ENCODE peak calls at places on chromosome 13, in nine cellular contexts. P, D, H, V, T, R, J, L and G are unnamed samples.

GRCh38 chr13:52950436-52950960 is 78.1 kb upstream of the OLFM4 start:
- DNase-seq in P (no peak), R (no peak), V (no peak), D (no peak), H (no peak), J (no peak), L (no peak), T (no peak), G (no peak)

GRCh38 chr13:33682020-33682564 is 135.9 kb upstream of the RFC3 start:
- DNase-seq in D (no peak), H (no peak), V (no peak), J (no peak), R (no peak), L (no peak), T (no peak), P (no peak), G (no peak)

GRCh38 chr13:83816081-83816480 is 66.2 kb downstream of the SLITRK1 start:
- DNase-seq in R (no peak), D (no peak), V (no peak), J (no peak), P (no peak), T (no peak), L (no peak), H (no peak), G (no peak)

GRCh38 chr13:106567421-106568224 is at the start of gene ARGLU1:
- DNase-seq in H (peak), R (peak), P (peak), L (peak), T (peak), D (peak), J (peak), V (peak), G (peak)

GRCh38 chr13:64505511-64505910 is 2724.6 kb downstream of the PCDH9 start:
- DNase-seq in D (no peak), P (peak), H (no peak), L (peak), V (no peak), T (no peak), R (no peak), J (peak), G (no peak)

GRCh38 chr13:24053505-24054251 is 106.8 kb upstream of the SPATA13 start:
- DNase-seq in R (peak), D (peak), P (peak), L (peak), J (peak), H (peak), T (peak), V (peak), G (no peak)

GRCh38 chr13:42113478-42113877 is 65.0 kb downstream of the DGKH start:
- DNase-seq in T (no peak), J (peak), H (no peak), P (no peak), D (no peak), V (no peak), L (no peak), R (no peak), G (no peak)

GRCh38 chr13:113801289-113801961 is 42.4 kb downstream of the TMEM255B start:
- DNase-seq in R (no peak), L (no peak), T (no peak), D (no peak), H (no peak), P (no peak), V (no peak), J (no peak), G (no peak)

GRCh38 chr13:93758575-93758974 is 532.0 kb downstream of the GPC6 start:
- DNase-seq in R (no peak), L (peak), H (no peak), J (peak), D (no peak), V (no peak), T (no peak), P (no peak), G (no peak)

GRCh38 chr13:99926014-99926731 is 45.4 kb downstream of the ZIC5 start:
- DNase-seq in H (no peak), R (no peak), T (no peak), J (no peak), L (peak), D (no peak), P (peak), V (no peak), G (no peak)

GRCh38 chr13:50829896-50830295 is 13.6 kb downstream of the DLEU7 start:
- DNase-seq in V (no peak), J (peak), L (peak), P (no peak), R (no peak), H (no peak), D (no peak), T (no peak), G (no peak)

GRCh38 chr13:36382030-36382429 is 35.8 kb upstream of the SPART start:
- DNase-seq in D (no peak), T (no peak), R (no peak), J (peak), P (no peak), L (no peak), H (no peak), V (no peak), G (no peak)

GRCh38 chr13:37646531-37646930 is 48.0 kb upstream of the POSTN start:
- DNase-seq in H (no peak), D (no peak), L (no peak), V (no peak), T (no peak), P (no peak), J (no peak), R (no peak), G (no peak)

GRCh38 chr13:42174344-42175162 is 97.4 kb upstream of the AKAP11 start:
- DNase-seq in V (peak), R (no peak), P (peak), J (peak), D (no peak), H (no peak), L (no peak), T (no peak), G (no peak)

GRCh38 chr13:93715866-93716265 is 489.3 kb downstream of the GPC6 start:
- DNase-seq in J (peak), L (no peak), T (no peak), R (no peak), H (no peak), V (no peak), D (no peak), P (no peak), G (no peak)

GRCh38 chr13:70613295-70613694 is 505.0 kb upstream of the KLHL1 start:
- DNase-seq in H (no peak), J (no peak), T (no peak), P (no peak), V (peak), R (no peak), D (no peak), L (no peak), G (no peak)

GRCh38 chr13:27650312-27650711 is 28.6 kb downstream of the POLR1D start:
- DNase-seq in L (no peak), V (no peak), P (no peak), T (no peak), J (no peak), R (no peak), D (no peak), H (no peak), G (no peak)

GRCh38 chr13:59951011-59951410 is 212.7 kb downstream of the DIAPH3 start:
- DNase-seq in H (no peak), P (no peak), V (no peak), D (peak), T (no peak), J (no peak), L (no peak), R (no peak), G (no peak)

GRCh38 chr13:113935523-113935922 is 38.4 kb downstream of the C13orf46 start:
- DNase-seq in R (no peak), L (no peak), V (no peak), H (no peak), T (no peak), J (no peak), P (no peak), D (no peak), G (no peak)

GRCh38 chr13:26475176-26476110 is 82.0 kb upstream of the WASF3 start:
- DNase-seq in D (no peak), J (no peak), R (no peak), T (no peak), H (no peak), P (no peak), V (no peak), L (no peak), G (no peak)

GRCh38 chr13:92590503-92590908 is 636.1 kb upstream of the GPC6 start:
- DNase-seq in D (no peak), T (no peak), J (no peak), R (no peak), V (no peak), H (no peak), P (no peak), L (no peak), G (no peak)

GRCh38 chr13:21075303-21076264 is 14.2 kb upstream of the LATS2 start:
- DNase-seq in J (peak), R (peak), D (no peak), L (no peak), V (peak), P (no peak), H (no peak), T (peak), G (peak)

GRCh38 chr13:37211542-37211941 is 106.1 kb upstream of the CSNK1A1L start:
- DNase-seq in D (no peak), H (no peak), L (no peak), P (no peak), J (no peak), V (no peak), T (no peak), R (no peak), G (no peak)

GRCh38 chr13:31051999-31052398 is 109.7 kb downstream of the HSPH1 start:
- DNase-seq in L (no peak), R (no peak), H (no peak), D (no peak), J (no peak), T (no peak), V (no peak), P (no peak), G (no peak)
- TF ChIP-seq CTCF in L (peak), R (peak), H (no peak), D (no peak), J (peak), T (no peak), V (peak), P (peak), G (peak)

GRCh38 chr13:112711528-112712265 is 21.9 kb downstream of the ATP11A start:
- DNase-seq in H (peak), J (peak), T (peak), R (peak), P (peak), V (peak), L (peak), D (peak), G (no peak)
- TF ChIP-seq CTCF in H (no peak), J (no peak), T (peak), R (peak), P (peak), V (peak), L (peak), D (peak), G (peak)

GRCh38 chr13:22372261-22372660 is 701.4 kb downstream of the FGF9 start:
- DNase-seq in J (no peak), R (no peak), L (no peak), H (no peak), P (no peak), V (no peak), T (no peak), D (no peak), G (no peak)
- TF ChIP-seq CTCF in J (no peak), R (no peak), L (no peak), H (no peak), P (no peak), V (no peak), T (no peak), D (no peak), G (no peak)

DNA sequence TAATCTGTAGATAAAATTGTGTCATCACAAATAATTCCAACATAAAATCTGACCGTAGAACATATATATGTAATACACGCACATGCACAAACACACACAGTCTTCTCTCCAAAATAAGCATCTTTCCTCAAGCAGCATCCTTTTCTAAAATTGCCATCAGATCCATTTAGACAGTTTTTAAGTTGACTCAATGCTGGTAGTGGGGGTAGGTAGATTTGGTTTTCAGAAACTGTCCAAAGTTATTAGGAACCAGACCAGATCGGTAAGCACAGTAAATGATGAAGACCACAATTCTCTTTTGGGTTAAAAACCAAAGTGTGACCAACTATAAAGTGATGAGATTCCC is 64.6 kb downstream of the SERP2 start:
- DNase-seq in P (no peak), L (no peak), R (no peak), D (no peak), V (no peak), T (no peak), J (no peak), H (no peak), G (no peak)
- TF ChIP-seq CTCF in P (peak), L (no peak), R (peak), D (no peak), V (no peak), T (no peak), J (peak), H (no peak), G (peak)